ENCODE peak calls at places on chromosome 11, in eight cellular contexts. One of them, this sample, is unnamed. For H3K27me3 and H3K36me3, the result is how much of the 10 kb centered on the place peaks cover.

GRCh38 chr11:46664612-46665011 is 35.8 kb downstream of the ARHGAP1 start:
- DNase-seq in heart left ventricle: no peak
- DNase-seq in uterus: no peak
- DNase-seq in small intestine: no peak
- DNase-seq in breast epithelium: no peak
- DNase-seq in fibroblast of lung: no peak
- DNase-seq in tibial nerve: no peak
- DNase-seq in K562: peak
- DNase-seq in this sample: no peak

GRCh38 chr11:127493330-127493729 is 492.8 kb upstream of the KIRREL3 start:
- DNase-seq in heart left ventricle: no peak
- DNase-seq in uterus: no peak
- DNase-seq in small intestine: no peak
- DNase-seq in breast epithelium: no peak
- DNase-seq in fibroblast of lung: peak
- DNase-seq in tibial nerve: no peak
- DNase-seq in K562: peak
- DNase-seq in this sample: peak

GRCh38 chr11:113373306-113373705 is 14.3 kb upstream of the ANKK1 start:
- DNase-seq in heart left ventricle: no peak
- DNase-seq in uterus: no peak
- DNase-seq in small intestine: peak
- DNase-seq in breast epithelium: no peak
- DNase-seq in fibroblast of lung: peak
- DNase-seq in tibial nerve: no peak
- DNase-seq in K562: no peak
- DNase-seq in this sample: no peak

GRCh38 chr11:117199061-117199915 is at the start of gene TAGLN:
- DNase-seq in heart left ventricle: peak
- DNase-seq in uterus: peak
- DNase-seq in small intestine: no peak
- DNase-seq in breast epithelium: peak
- DNase-seq in fibroblast of lung: peak
- DNase-seq in tibial nerve: peak
- DNase-seq in K562: no peak
- DNase-seq in this sample: peak

GRCh38 chr11:2072551-2073261 is 66.5 kb downstream of the IGF2 start:
- DNase-seq in heart left ventricle: peak
- DNase-seq in uterus: no peak
- DNase-seq in small intestine: no peak
- DNase-seq in breast epithelium: no peak
- DNase-seq in fibroblast of lung: no peak
- DNase-seq in tibial nerve: no peak
- DNase-seq in K562: peak
- DNase-seq in this sample: no peak

GRCh38 chr11:127789887-127790286 is 789.3 kb upstream of the KIRREL3 start:
- DNase-seq in heart left ventricle: no peak
- DNase-seq in uterus: no peak
- DNase-seq in small intestine: no peak
- DNase-seq in breast epithelium: no peak
- DNase-seq in fibroblast of lung: peak
- DNase-seq in tibial nerve: no peak
- DNase-seq in K562: no peak
- DNase-seq in this sample: peak

GRCh38 chr11:124394408-124394807 is 4.4 kb downstream of the OR8B3 start:
- DNase-seq in heart left ventricle: no peak
- DNase-seq in uterus: no peak
- DNase-seq in small intestine: no peak
- DNase-seq in breast epithelium: no peak
- DNase-seq in fibroblast of lung: peak
- DNase-seq in tibial nerve: no peak
- DNase-seq in K562: peak
- DNase-seq in this sample: no peak

GRCh38 chr11:1747753-1748466 is 2.5 kb downstream of the IFITM10 start:
- DNase-seq in heart left ventricle: peak
- DNase-seq in uterus: no peak
- DNase-seq in small intestine: no peak
- DNase-seq in breast epithelium: no peak
- DNase-seq in fibroblast of lung: no peak
- DNase-seq in tibial nerve: no peak
- DNase-seq in K562: no peak
- DNase-seq in this sample: no peak

GRCh38 chr11:118912742-118913410 is 12.8 kb downstream of the BCL9L start:
- DNase-seq in heart left ventricle: no peak
- DNase-seq in uterus: peak
- DNase-seq in small intestine: peak
- DNase-seq in breast epithelium: no peak
- DNase-seq in fibroblast of lung: peak
- DNase-seq in tibial nerve: no peak
- DNase-seq in K562: peak
- DNase-seq in this sample: no peak

GRCh38 chr11:45578286-45578685 is 87.1 kb downstream of the CHST1 start:
- DNase-seq in heart left ventricle: no peak
- DNase-seq in uterus: no peak
- DNase-seq in small intestine: no peak
- DNase-seq in breast epithelium: no peak
- DNase-seq in fibroblast of lung: no peak
- DNase-seq in tibial nerve: no peak
- DNase-seq in K562: peak
- DNase-seq in this sample: no peak

GRCh38 chr11:45577755-45578154 is 87.7 kb downstream of the CHST1 start:
- DNase-seq in heart left ventricle: no peak
- DNase-seq in uterus: no peak
- DNase-seq in small intestine: no peak
- DNase-seq in breast epithelium: no peak
- DNase-seq in fibroblast of lung: no peak
- DNase-seq in tibial nerve: no peak
- DNase-seq in K562: no peak
- DNase-seq in this sample: no peak

GRCh38 chr11:45576461-45577215 is 88.8 kb downstream of the CHST1 start:
- DNase-seq in heart left ventricle: no peak
- DNase-seq in uterus: no peak
- DNase-seq in small intestine: no peak
- DNase-seq in breast epithelium: no peak
- DNase-seq in fibroblast of lung: no peak
- DNase-seq in tibial nerve: no peak
- DNase-seq in K562: no peak
- DNase-seq in this sample: no peak

GRCh38 chr11:45569776-45570175 is 95.6 kb downstream of the CHST1 start:
- DNase-seq in heart left ventricle: no peak
- DNase-seq in uterus: no peak
- DNase-seq in small intestine: no peak
- DNase-seq in breast epithelium: no peak
- DNase-seq in fibroblast of lung: no peak
- DNase-seq in tibial nerve: no peak
- DNase-seq in K562: no peak
- DNase-seq in this sample: no peak

GRCh38 chr11:45573728-45574127 is 91.7 kb downstream of the CHST1 start:
- DNase-seq in heart left ventricle: no peak
- DNase-seq in uterus: no peak
- DNase-seq in small intestine: no peak
- DNase-seq in breast epithelium: no peak
- DNase-seq in fibroblast of lung: no peak
- DNase-seq in tibial nerve: no peak
- DNase-seq in K562: no peak
- DNase-seq in this sample: no peak
- H3K27me3 ChIP-seq in heart left ventricle: under half
- H3K27me3 ChIP-seq in uterus: under half
- H3K27me3 ChIP-seq in small intestine: under half
- H3K27me3 ChIP-seq in breast epithelium: under half
- H3K27me3 ChIP-seq in fibroblast of lung: under half
- H3K27me3 ChIP-seq in tibial nerve: under half
- H3K27me3 ChIP-seq in K562: under half
- H3K27me3 ChIP-seq in this sample: under half

GRCh38 chr11:17693531-17693930 is 25.8 kb upstream of the MYOD1 start:
- DNase-seq in heart left ventricle: no peak
- DNase-seq in uterus: no peak
- DNase-seq in small intestine: no peak
- DNase-seq in breast epithelium: no peak
- DNase-seq in fibroblast of lung: no peak
- DNase-seq in tibial nerve: no peak
- DNase-seq in K562: no peak
- DNase-seq in this sample: peak
- H3K4me3 ChIP-seq in heart left ventricle: no peak
- H3K4me3 ChIP-seq in uterus: no peak
- H3K4me3 ChIP-seq in small intestine: no peak
- H3K4me3 ChIP-seq in breast epithelium: no peak
- H3K4me3 ChIP-seq in fibroblast of lung: no peak
- H3K4me3 ChIP-seq in tibial nerve: no peak
- H3K4me3 ChIP-seq in K562: no peak
- H3K4me3 ChIP-seq in this sample: no peak

GRCh38 chr11:11085580-11085979 is 227.7 kb upstream of the ZBED5 start:
- DNase-seq in heart left ventricle: no peak
- DNase-seq in uterus: no peak
- DNase-seq in small intestine: no peak
- DNase-seq in breast epithelium: no peak
- DNase-seq in fibroblast of lung: no peak
- DNase-seq in tibial nerve: no peak
- DNase-seq in K562: no peak
- DNase-seq in this sample: no peak
- H3K36me3 ChIP-seq in heart left ventricle: under half
- H3K36me3 ChIP-seq in uterus: under half
- H3K36me3 ChIP-seq in small intestine: under half
- H3K36me3 ChIP-seq in breast epithelium: under half
- H3K36me3 ChIP-seq in fibroblast of lung: under half
- H3K36me3 ChIP-seq in tibial nerve: under half
- H3K36me3 ChIP-seq in K562: under half
- H3K36me3 ChIP-seq in this sample: under half

GRCh38 chr11:86396403-86396802 is 21.7 kb downstream of the CCDC81 start:
- DNase-seq in heart left ventricle: no peak
- DNase-seq in uterus: no peak
- DNase-seq in small intestine: no peak
- DNase-seq in breast epithelium: no peak
- DNase-seq in fibroblast of lung: peak
- DNase-seq in tibial nerve: no peak
- DNase-seq in K562: no peak
- DNase-seq in this sample: no peak

GRCh38 chr11:86395061-86395551 is 20.4 kb downstream of the CCDC81 start:
- DNase-seq in heart left ventricle: peak
- DNase-seq in uterus: no peak
- DNase-seq in small intestine: no peak
- DNase-seq in breast epithelium: no peak
- DNase-seq in fibroblast of lung: peak
- DNase-seq in tibial nerve: no peak
- DNase-seq in K562: peak
- DNase-seq in this sample: no peak

GRCh38 chr11:86397351-86397750 is 22.7 kb downstream of the CCDC81 start:
- DNase-seq in heart left ventricle: no peak
- DNase-seq in uterus: no peak
- DNase-seq in small intestine: no peak
- DNase-seq in breast epithelium: no peak
- DNase-seq in fibroblast of lung: no peak
- DNase-seq in tibial nerve: no peak
- DNase-seq in K562: no peak
- DNase-seq in this sample: no peak

GRCh38 chr11:86403458-86403857 is 28.8 kb downstream of the CCDC81 start:
- DNase-seq in heart left ventricle: no peak
- DNase-seq in uterus: no peak
- DNase-seq in small intestine: no peak
- DNase-seq in breast epithelium: no peak
- DNase-seq in fibroblast of lung: no peak
- DNase-seq in tibial nerve: no peak
- DNase-seq in K562: no peak
- DNase-seq in this sample: no peak

GRCh38 chr11:86398106-86398505 is 23.4 kb downstream of the CCDC81 start:
- DNase-seq in heart left ventricle: no peak
- DNase-seq in uterus: no peak
- DNase-seq in small intestine: no peak
- DNase-seq in breast epithelium: no peak
- DNase-seq in fibroblast of lung: no peak
- DNase-seq in tibial nerve: no peak
- DNase-seq in K562: no peak
- DNase-seq in this sample: no peak
- H3K27me3 ChIP-seq in heart left ventricle: under half
- H3K27me3 ChIP-seq in uterus: under half
- H3K27me3 ChIP-seq in small intestine: under half
- H3K27me3 ChIP-seq in breast epithelium: under half
- H3K27me3 ChIP-seq in fibroblast of lung: under half
- H3K27me3 ChIP-seq in tibial nerve: under half
- H3K27me3 ChIP-seq in K562: under half
- H3K27me3 ChIP-seq in this sample: under half

DNA sequence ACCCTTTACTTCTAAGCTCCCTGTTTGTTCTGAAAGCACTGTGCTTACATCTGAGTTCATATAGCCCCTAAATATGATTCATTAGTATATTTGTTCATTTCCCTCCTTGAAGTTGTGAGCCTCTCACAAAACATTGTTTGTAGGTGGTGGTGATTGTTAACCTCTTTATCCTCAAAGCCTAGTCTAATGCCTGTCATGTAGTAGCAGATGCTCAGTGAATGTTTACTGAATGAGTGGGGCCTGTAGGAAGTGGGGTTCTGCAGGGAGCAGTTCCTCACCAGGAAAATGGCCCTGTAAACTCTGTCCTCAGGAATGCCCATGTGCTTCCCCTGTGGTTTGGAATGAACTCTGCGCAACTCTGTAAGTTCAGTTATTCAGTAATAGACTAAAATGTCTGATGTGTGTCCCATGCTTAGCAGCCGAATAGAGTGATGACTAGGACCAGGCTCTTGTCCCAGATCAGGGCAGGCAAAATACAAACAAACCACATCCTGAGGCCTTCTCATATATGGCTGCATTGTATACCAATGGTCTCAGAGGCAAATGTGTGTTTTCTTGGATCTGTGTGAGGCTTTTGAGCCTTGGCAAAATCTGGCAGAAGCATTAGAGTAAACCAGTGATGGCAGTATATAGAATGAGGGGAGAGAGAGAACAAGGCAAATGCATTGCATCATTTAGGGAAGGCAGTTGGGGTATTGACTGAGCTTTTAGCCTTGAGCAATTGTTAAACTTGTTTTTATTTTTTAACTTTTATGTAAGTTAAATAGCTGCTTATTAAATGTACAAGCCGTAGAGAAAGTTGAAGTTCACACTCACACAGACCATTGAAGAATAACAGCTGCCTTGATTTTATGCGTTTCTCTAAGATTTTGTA is 91.4 kb upstream of the BIRC3 start:
- DNase-seq in heart left ventricle: no peak
- DNase-seq in uterus: no peak
- DNase-seq in small intestine: no peak
- DNase-seq in breast epithelium: no peak
- DNase-seq in fibroblast of lung: peak
- DNase-seq in tibial nerve: no peak
- DNase-seq in K562: no peak
- DNase-seq in this sample: no peak
- H3K4me3 ChIP-seq in heart left ventricle: no peak
- H3K4me3 ChIP-seq in uterus: no peak
- H3K4me3 ChIP-seq in small intestine: no peak
- H3K4me3 ChIP-seq in breast epithelium: no peak
- H3K4me3 ChIP-seq in fibroblast of lung: peak
- H3K4me3 ChIP-seq in tibial nerve: no peak
- H3K4me3 ChIP-seq in K562: no peak
- H3K4me3 ChIP-seq in this sample: no peak

This sample was measured in SJCRH30.